ENCODE peak calls at places on chromosomes 6 and 20, in nine cellular contexts. I is neural progenitor cell; A is glutamatergic neuron; G is activated T-helper 1 cell treated with anti-CD3 and anti-CD28 coated beads, Interleukin-2, amount 50 U/mL, for 16 hours; K is stimulated activated CD4-positive, alpha-beta T cell treated with anti-CD3 and anti-CD28 coated beads, Interleukin-15, amount 100 ng/mL, for 1 hour; W is left ventricle myocardium superior; Z is left colon; N is NCI-H1105; H is activated effector memory CD4-positive, alpha-beta T cell treated with anti-CD3 and anti-CD28 coated beads, Interleukin-2, amount 50 U/mL, for 16 hours. Q is an unnamed sample.
A peak's percentile ranks its signal among the peaks of the same experiment; 100 is the strongest.

GRCh38 chr6:52522151-52522626 is 54.7 kb downstream of the TRAM2 start:
- DNase-seq in K (no peak), I (no peak), H (no peak), Z (no peak), W (peak; percentile 66), N (no peak), A (no peak), G (no peak), Q (no peak)

GRCh38 chr6:131597448-131597847 is 24.4 kb downstream of the ARG1 start:
- DNase-seq in W (no peak), A (no peak), K (no peak), Z (no peak), I (no peak), H (no peak), N (no peak), G (no peak), Q (no peak)

GRCh38 chr20:4041748-4042411 is 26.5 kb upstream of the RNF24 start:
- DNase-seq in W (peak; percentile 46), I (no peak), H (no peak), Z (peak; percentile 93), A (no peak), G (no peak), N (no peak), K (no peak), Q (no peak)

GRCh38 chr20:23880426-23880825 is 878 bp upstream of the CST5 start:
- DNase-seq in A (no peak), G (no peak), I (no peak), H (no peak), N (no peak), Z (no peak), K (no peak), W (no peak), Q (no peak)

GRCh38 chr6:141195251-141195832 is 937.4 kb upstream of the GJE1 start:
- DNase-seq in K (no peak), I (no peak), G (no peak), A (no peak), N (no peak), H (no peak), W (no peak), Z (no peak), Q (no peak)

GRCh38 chr6:41625442-41625841 is 12.8 kb upstream of the MDFI start:
- DNase-seq in A (no peak), G (no peak), Z (peak; percentile 34), N (peak; percentile 56), W (peak; percentile 73), K (no peak), H (no peak), I (no peak), Q (no peak)

GRCh38 chr20:50628326-50628725 is 63.0 kb downstream of the RIPOR3 start:
- DNase-seq in K (no peak), Z (no peak), A (peak; percentile 61), G (no peak), N (no peak), I (peak; percentile 32), W (no peak), H (no peak), Q (no peak)

GRCh38 chr6:15769471-15770088 is 106.8 kb upstream of the DTNBP1 start:
- DNase-seq in N (no peak), K (no peak), I (no peak), A (no peak), Z (no peak), H (no peak), W (no peak), G (no peak), Q (no peak)

GRCh38 chr6:54236984-54237383 is 71.3 kb upstream of the TINAG start:
- DNase-seq in G (no peak), W (no peak), K (no peak), H (no peak), N (no peak), I (no peak), A (no peak), Z (no peak), Q (no peak)

GRCh38 chr20:62088258-62089127 is 22.8 kb upstream of the TAF4 start:
- DNase-seq in K (no peak), G (no peak), Z (no peak), A (no peak), I (no peak), W (no peak), H (no peak), N (no peak), Q (no peak)

GRCh38 chr6:119162134-119162761 is 83.8 kb upstream of the FAM184A start:
- DNase-seq in K (no peak), W (no peak), I (no peak), A (no peak), N (no peak), G (no peak), H (no peak), Z (no peak), Q (no peak)

GRCh38 chr20:4862661-4863060 is 138.6 kb downstream of the SLC23A2 start:
- DNase-seq in A (no peak), W (no peak), N (no peak), Z (no peak), H (no peak), G (no peak), K (no peak), I (no peak), Q (no peak)

GRCh38 chr6:40692311-40692710 is 105.1 kb upstream of the LRFN2 start:
- DNase-seq in K (no peak), I (no peak), H (no peak), G (no peak), A (no peak), N (no peak), Z (no peak), W (no peak), Q (no peak)

GRCh38 chr6:101083533-101084172 is 202.5 kb upstream of the ASCC3 start:
- DNase-seq in N (no peak), K (no peak), W (no peak), G (no peak), H (no peak), I (peak; percentile 3), Z (no peak), A (no peak), Q (no peak)

GRCh38 chr20:44254073-44254472 is 7.0 kb downstream of the GDAP1L1 start:
- DNase-seq in H (no peak), Z (no peak), K (no peak), A (no peak), W (no peak), G (no peak), N (no peak), I (no peak), Q (no peak)

GRCh38 chr6:113464959-113465358 is 392.2 kb upstream of the MARCKS start:
- DNase-seq in N (no peak), Z (no peak), I (no peak), H (no peak), W (no peak), A (no peak), G (no peak), K (no peak), Q (no peak)

GRCh38 chr6:155493694-155494143 is 38.1 kb upstream of the NOX3 start:
- DNase-seq in K (no peak), H (no peak), W (no peak), I (no peak), N (no peak), A (no peak), Z (peak; percentile 33), G (no peak), Q (no peak)

GRCh38 chr6:135054575-135055498 is at the start of gene HBS1L:
- DNase-seq in I (peak; percentile 99), A (peak; percentile 98), N (peak; percentile 97), H (peak; percentile 99), K (peak; percentile 95), G (peak; percentile 97), W (peak; percentile 98), Z (peak; percentile 97), Q (peak; percentile 91)

GRCh38 chr6:169726049-169726400 is 1.7 kb upstream of the PHF10 start:
- DNase-seq in K (no peak), A (no peak), N (no peak), H (no peak), Z (no peak), G (no peak), W (no peak), I (no peak), Q (no peak)

GRCh38 chr20:45300961-45301360 is 5.7 kb upstream of the RBPJL start:
- DNase-seq in A (peak; percentile 79), H (peak; percentile 73), K (no peak), W (no peak), I (peak; percentile 68), Z (no peak), N (no peak), G (no peak), Q (no peak)

GRCh38 chr6:143838395-143838794 is 4.7 kb upstream of the LTV1 start:
- DNase-seq in N (no peak), K (no peak), A (no peak), H (no peak), I (no peak), W (no peak), G (no peak), Z (no peak), Q (no peak)

GRCh38 chr6:26305097-26305841 is 59.7 kb upstream of the BTN3A2 start:
- DNase-seq in W (peak; percentile 41), I (peak; percentile 77), K (peak; percentile 48), Z (peak; percentile 57), H (peak; percentile 87), G (no peak), A (peak; percentile 54), N (no peak), Q (peak; percentile 56)

GRCh38 chr6:22737331-22737730 is 168.0 kb downstream of the HDGFL1 start:
- DNase-seq in H (no peak), N (no peak), A (peak; percentile 68), W (no peak), Z (peak; percentile 25), I (peak; percentile 79), G (no peak), K (no peak), Q (no peak)

GRCh38 chr20:9514461-9515210 is at the start of gene LAMP5:
- DNase-seq in W (peak; percentile 34), N (peak; percentile 53), H (no peak), K (no peak), A (peak; percentile 59), G (no peak), Z (no peak), I (peak; percentile 94), Q (no peak)

GRCh38 chr6:5201271-5201670 is 59.5 kb downstream of the LYRM4 start:
- DNase-seq in G (no peak), K (no peak), Z (no peak), I (peak; percentile 58), A (no peak), N (no peak), W (peak; percentile 35), H (no peak), Q (no peak)

GRCh38 chr6:72212686-72213085 is 326.3 kb downstream of the RIMS1 start:
- DNase-seq in G (no peak), Z (no peak), I (no peak), K (no peak), W (no peak), A (no peak), N (no peak), H (no peak), Q (no peak)

GRCh38 chr6:1116149-1116548 is 195.7 kb upstream of the FOXQ1 start:
- DNase-seq in N (no peak), W (no peak), G (no peak), H (no peak), I (no peak), K (no peak), Z (no peak), A (no peak), Q (no peak)